ENCODE peak calls at places on chromosomes 6 and 20, in five cellular contexts. One of them, this sample, is unnamed.
A peak's percentile ranks its signal among the peaks of the same experiment; 100 is the strongest.

GRCh38 chr6:45959534-45960195 is 56.0 kb downstream of the CLIC5 start:
- DNase-seq in IMR-90: no peak
- DNase-seq in mammary epithelial cell: peak; percentile 76
- DNase-seq in NT2/D1: no peak
- DNase-seq in H1: no peak
- DNase-seq in this sample: peak; percentile 28

GRCh38 chr6:84825461-84825860 is 61.1 kb upstream of the TBX18 start:
- DNase-seq in mammary epithelial cell: peak; percentile 91
- DNase-seq in IMR-90: no peak
- DNase-seq in NT2/D1: no peak
- DNase-seq in H1: no peak
- DNase-seq in this sample: no peak

GRCh38 chr6:49912193-49912592 is 45.9 kb upstream of the CRISP1 start:
- DNase-seq in H1: no peak
- DNase-seq in mammary epithelial cell: no peak
- DNase-seq in IMR-90: no peak
- DNase-seq in NT2/D1: no peak
- DNase-seq in this sample: no peak

GRCh38 chr6:135426833-135427232 is 70.7 kb downstream of the AHI1 start:
- DNase-seq in IMR-90: no peak
- DNase-seq in H1: no peak
- DNase-seq in mammary epithelial cell: no peak
- DNase-seq in NT2/D1: no peak
- DNase-seq in this sample: no peak

GRCh38 chr6:64580346-64580745 is 944.7 kb downstream of the PHF3 start:
- DNase-seq in mammary epithelial cell: peak; percentile 62
- DNase-seq in NT2/D1: no peak
- DNase-seq in IMR-90: peak; percentile 41
- DNase-seq in H1: no peak
- DNase-seq in this sample: no peak

GRCh38 chr6:24824142-24824755 is 25.5 kb upstream of the ARMH2 start:
- DNase-seq in NT2/D1: no peak
- DNase-seq in IMR-90: no peak
- DNase-seq in mammary epithelial cell: no peak
- DNase-seq in H1: no peak
- DNase-seq in this sample: no peak

GRCh38 chr6:36386495-36387439 is 702 bp downstream of the ETV7 start:
- DNase-seq in IMR-90: peak; percentile 67
- DNase-seq in mammary epithelial cell: peak; percentile 68
- DNase-seq in NT2/D1: no peak
- DNase-seq in H1: peak; percentile 65
- DNase-seq in this sample: no peak

GRCh38 chr6:31400467-31401289 is 2.7 kb upstream of the MICA start:
- DNase-seq in NT2/D1: peak; percentile 36
- DNase-seq in mammary epithelial cell: peak; percentile 74
- DNase-seq in IMR-90: peak; percentile 34
- DNase-seq in H1: peak; percentile 61
- DNase-seq in this sample: no peak

GRCh38 chr6:36862848-36863382 is 11.7 kb downstream of the PPIL1 start:
- DNase-seq in mammary epithelial cell: no peak
- DNase-seq in H1: no peak
- DNase-seq in IMR-90: no peak
- DNase-seq in NT2/D1: no peak
- DNase-seq in this sample: no peak

GRCh38 chr6:10248378-10248843 is 166.5 kb downstream of the TFAP2A start:
- DNase-seq in NT2/D1: no peak
- DNase-seq in IMR-90: peak; percentile 2
- DNase-seq in H1: no peak
- DNase-seq in mammary epithelial cell: peak; percentile 53
- DNase-seq in this sample: peak; percentile 100

GRCh38 chr6:11040134-11040533 is 4.0 kb downstream of the ELOVL2 start:
- DNase-seq in H1: no peak
- DNase-seq in IMR-90: no peak
- DNase-seq in NT2/D1: no peak
- DNase-seq in mammary epithelial cell: no peak
- DNase-seq in this sample: no peak

GRCh38 chr20:39897058-39897457 is 792.0 kb downstream of the MAFB start:
- DNase-seq in mammary epithelial cell: peak; percentile 32
- DNase-seq in IMR-90: peak; percentile 97
- DNase-seq in NT2/D1: no peak
- DNase-seq in H1: no peak
- DNase-seq in this sample: no peak

GRCh38 chr20:5797843-5798462 is 47.8 kb downstream of the SHLD1 start:
- DNase-seq in mammary epithelial cell: no peak
- DNase-seq in IMR-90: no peak
- DNase-seq in H1: no peak
- DNase-seq in NT2/D1: no peak
- DNase-seq in this sample: no peak

GRCh38 chr6:2858678-2859324 is 17.1 kb upstream of the SERPINB1 start:
- DNase-seq in IMR-90: no peak
- DNase-seq in H1: no peak
- DNase-seq in mammary epithelial cell: no peak
- DNase-seq in NT2/D1: no peak
- DNase-seq in this sample: no peak

GRCh38 chr6:129029778-129030177 is 146.8 kb downstream of the LAMA2 start:
- DNase-seq in NT2/D1: peak; percentile 13
- DNase-seq in IMR-90: no peak
- DNase-seq in mammary epithelial cell: no peak
- DNase-seq in H1: no peak
- DNase-seq in this sample: no peak

GRCh38 chr6:105609375-105609991 is 206.6 kb upstream of the PREP start:
- DNase-seq in IMR-90: peak; percentile 92
- DNase-seq in H1: no peak
- DNase-seq in mammary epithelial cell: no peak
- DNase-seq in NT2/D1: no peak
- DNase-seq in this sample: no peak

GRCh38 chr6:5996701-5997419 is 9.9 kb downstream of the NRN1 start:
- DNase-seq in IMR-90: peak; percentile 9
- DNase-seq in H1: peak; percentile 72
- DNase-seq in NT2/D1: no peak
- DNase-seq in mammary epithelial cell: peak; percentile 23
- DNase-seq in this sample: peak; percentile 45

GRCh38 chr6:118812972-118813371 is 81.0 kb upstream of the ASF1A start:
- DNase-seq in mammary epithelial cell: peak; percentile 37
- DNase-seq in NT2/D1: no peak
- DNase-seq in IMR-90: peak; percentile 51
- DNase-seq in H1: no peak
- DNase-seq in this sample: no peak

GRCh38 chr6:70884074-70884983 is 72.5 kb downstream of the B3GAT2 start:
- DNase-seq in NT2/D1: peak; percentile 58
- DNase-seq in H1: peak; percentile 89
- DNase-seq in mammary epithelial cell: peak; percentile 20
- DNase-seq in IMR-90: peak; percentile 33
- DNase-seq in this sample: peak; percentile 14

GRCh38 chr6:150549577-150550184 is 50.0 kb upstream of the PLEKHG1 start:
- DNase-seq in NT2/D1: no peak
- DNase-seq in H1: no peak
- DNase-seq in mammary epithelial cell: peak; percentile 86
- DNase-seq in IMR-90: no peak
- DNase-seq in this sample: no peak
- H3K9ac ChIP-seq in NT2/D1: no peak overlapping the region
- H3K9ac ChIP-seq in H1: no peak overlapping the region
- H3K9ac ChIP-seq in mammary epithelial cell: no peak overlapping the region
- H3K9ac ChIP-seq in IMR-90: no peak overlapping the region
- H3K9ac ChIP-seq in this sample: no peak overlapping the region

DNA sequence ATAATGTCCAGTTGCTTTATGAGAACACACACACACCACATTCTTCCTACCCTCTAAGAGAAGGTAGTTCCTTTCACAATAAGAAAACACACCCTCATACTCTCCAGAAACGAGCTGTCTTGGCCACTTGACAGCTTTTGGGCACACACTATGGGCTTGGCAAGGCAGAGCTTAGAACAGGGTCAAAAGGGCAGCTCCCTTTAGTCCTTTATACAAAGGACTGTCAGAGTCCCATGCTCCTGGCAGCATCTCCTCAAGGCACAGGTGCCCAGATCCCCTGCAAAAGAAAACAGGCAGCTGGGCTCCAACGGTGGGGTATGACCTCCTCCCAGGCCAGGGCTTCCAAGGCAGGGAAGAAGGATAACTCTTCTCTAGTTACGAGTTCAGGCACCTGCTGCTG is 4.9 kb upstream of the LYRM2 start:
- DNase-seq in mammary epithelial cell: no peak
- DNase-seq in H1: no peak
- DNase-seq in IMR-90: no peak
- DNase-seq in NT2/D1: no peak
- DNase-seq in this sample: no peak
- H3K36me3 ChIP-seq in mammary epithelial cell: peaks cover 27% of the 10 kb centered on the region
- H3K36me3 ChIP-seq in H1: peaks cover 65% of the 10 kb centered on the region
- H3K36me3 ChIP-seq in IMR-90: peaks cover 16% of the 10 kb centered on the region
- H3K36me3 ChIP-seq in NT2/D1: peaks cover 64% of the 10 kb centered on the region
- H3K36me3 ChIP-seq in this sample: peaks cover 64% of the 10 kb centered on the region

GRCh38 chr6:107769053-107769658 is 55.0 kb downstream of the SCML4 start:
- DNase-seq in mammary epithelial cell: no peak
- DNase-seq in IMR-90: no peak
- DNase-seq in H1: no peak
- DNase-seq in NT2/D1: no peak
- DNase-seq in this sample: no peak

GRCh38 chr6:107763959-107764358 is 60.2 kb downstream of the SCML4 start:
- DNase-seq in mammary epithelial cell: peak; percentile 24
- DNase-seq in NT2/D1: no peak
- DNase-seq in IMR-90: peak; percentile 53
- DNase-seq in H1: no peak
- DNase-seq in this sample: peak; percentile 20

GRCh38 chr6:107767637-107768036 is 56.5 kb downstream of the SCML4 start:
- DNase-seq in H1: no peak
- DNase-seq in NT2/D1: no peak
- DNase-seq in IMR-90: no peak
- DNase-seq in mammary epithelial cell: no peak
- DNase-seq in this sample: no peak

GRCh38 chr6:107768044-107768443 is 56.1 kb downstream of the SCML4 start:
- DNase-seq in IMR-90: no peak
- DNase-seq in NT2/D1: no peak
- DNase-seq in mammary epithelial cell: no peak
- DNase-seq in H1: no peak
- DNase-seq in this sample: no peak

DNA sequence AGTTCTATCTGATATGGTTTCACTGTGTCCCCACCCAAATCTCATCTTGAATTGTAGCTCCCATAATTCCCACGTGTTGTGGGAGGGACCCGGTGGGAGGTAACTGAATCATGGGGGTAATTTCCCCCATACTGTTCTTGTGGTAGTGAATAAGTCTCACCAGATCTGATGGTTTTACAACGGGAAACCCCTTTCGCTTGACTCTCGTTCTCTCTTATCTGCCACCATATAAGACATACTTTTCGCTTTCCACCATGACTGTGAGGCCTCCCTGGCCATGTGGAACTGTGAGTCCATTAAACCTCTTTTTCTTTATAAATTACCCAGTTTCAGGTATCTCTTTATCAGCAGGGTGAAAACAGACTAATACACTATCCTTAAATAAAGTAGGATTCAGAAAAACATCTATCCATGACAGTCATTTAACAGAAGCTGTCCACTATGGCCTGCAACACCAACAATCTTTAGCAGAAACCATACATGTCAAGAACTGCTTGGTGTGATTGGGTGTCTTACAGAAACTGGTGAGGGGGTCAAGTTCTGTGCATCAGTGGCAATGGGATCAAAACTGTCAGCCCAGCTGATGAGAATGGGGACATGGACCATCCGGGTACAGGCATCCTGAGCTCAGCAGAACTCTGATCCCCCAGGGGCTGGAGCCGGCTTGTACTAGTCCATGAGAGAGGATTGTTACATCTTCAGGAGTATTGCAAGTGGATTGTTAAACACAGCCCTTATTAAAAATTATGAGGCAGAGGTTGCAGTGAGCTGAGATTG is 59.2 kb downstream of the SCML4 start:
- DNase-seq in IMR-90: no peak
- DNase-seq in NT2/D1: no peak
- DNase-seq in H1: no peak
- DNase-seq in mammary epithelial cell: no peak
- DNase-seq in this sample: no peak
- H3K9ac ChIP-seq in IMR-90: no peak overlapping the region
- H3K9ac ChIP-seq in NT2/D1: no peak overlapping the region
- H3K9ac ChIP-seq in H1: no peak overlapping the region
- H3K9ac ChIP-seq in mammary epithelial cell: no peak overlapping the region
- H3K9ac ChIP-seq in this sample: no peak overlapping the region

GRCh38 chr20:10842116-10842515 is 168.3 kb upstream of the JAG1 start:
- DNase-seq in H1: no peak
- DNase-seq in NT2/D1: no peak
- DNase-seq in mammary epithelial cell: no peak
- DNase-seq in IMR-90: no peak
- DNase-seq in this sample: no peak
- H3K36me3 ChIP-seq in H1: no peaks in the 10 kb centered on the region
- H3K36me3 ChIP-seq in NT2/D1: no peaks in the 10 kb centered on the region
- H3K36me3 ChIP-seq in mammary epithelial cell: no peaks in the 10 kb centered on the region
- H3K36me3 ChIP-seq in IMR-90: no peaks in the 10 kb centered on the region
- H3K36me3 ChIP-seq in this sample: no peaks in the 10 kb centered on the region

DNA sequence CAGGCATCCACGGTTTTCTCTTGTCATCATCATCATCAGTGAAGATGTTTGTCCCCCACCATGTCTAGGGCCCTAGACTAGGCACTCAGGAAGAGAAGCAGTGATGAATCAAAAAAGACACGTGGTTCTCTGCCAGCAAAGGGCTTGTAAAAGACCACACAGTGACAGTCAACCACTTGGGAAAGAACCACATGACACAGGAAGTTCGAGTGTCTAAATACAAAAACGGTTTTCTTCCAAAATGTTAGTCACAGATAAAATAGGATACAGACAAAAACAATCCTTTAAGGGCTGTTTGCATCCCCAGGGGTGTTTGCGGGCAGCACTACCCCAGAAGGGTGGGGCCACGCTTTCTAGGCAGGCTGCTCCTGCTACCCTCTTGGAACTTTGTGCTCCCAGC is 356.8 kb upstream of the AGPAT4 start:
- DNase-seq in H1: no peak
- DNase-seq in IMR-90: no peak
- DNase-seq in mammary epithelial cell: no peak
- DNase-seq in NT2/D1: no peak
- DNase-seq in this sample: no peak
- H3K9ac ChIP-seq in H1: no peak overlapping the region
- H3K9ac ChIP-seq in IMR-90: no peak overlapping the region
- H3K9ac ChIP-seq in mammary epithelial cell: no peak overlapping the region
- H3K9ac ChIP-seq in NT2/D1: no peak overlapping the region
- H3K9ac ChIP-seq in this sample: no peak overlapping the region

DNA sequence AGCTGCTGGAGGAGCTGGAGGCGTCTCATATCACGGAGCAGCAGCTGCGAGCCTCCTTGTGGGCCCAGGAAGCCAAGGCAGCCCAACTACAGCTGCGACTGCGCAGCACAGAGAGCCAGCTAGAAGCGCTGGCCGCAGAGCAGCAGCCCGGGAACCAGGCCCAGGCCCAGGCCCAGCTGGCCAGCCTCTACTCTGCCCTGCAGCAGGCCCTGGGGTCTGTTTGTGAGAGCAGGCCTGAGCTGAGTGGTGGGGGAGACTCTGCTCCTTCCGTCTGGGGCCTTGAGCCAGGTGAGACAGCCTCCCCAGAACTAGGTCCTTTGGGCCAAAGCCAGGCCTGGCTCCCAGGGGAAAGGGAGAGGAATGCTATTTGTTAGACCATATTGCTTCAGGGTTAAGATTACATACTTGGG is 31.7 kb downstream of the C20orf173 start:
- DNase-seq in H1: no peak
- DNase-seq in NT2/D1: no peak
- DNase-seq in mammary epithelial cell: no peak
- DNase-seq in IMR-90: no peak
- DNase-seq in this sample: no peak
- H3K36me3 ChIP-seq in H1: peaks cover 59% of the 10 kb centered on the region
- H3K36me3 ChIP-seq in NT2/D1: peaks cover 98% of the 10 kb centered on the region
- H3K36me3 ChIP-seq in mammary epithelial cell: peaks cover 37% of the 10 kb centered on the region
- H3K36me3 ChIP-seq in IMR-90: peaks cover 80% of the 10 kb centered on the region
- H3K36me3 ChIP-seq in this sample: peaks cover 90% of the 10 kb centered on the region